ENCODE peak calls at places on chromosome 13, in four cellular contexts. B is transverse colon, G is H1, Z is HCT116. E is an unnamed sample. For H3K27me3, the result is how much of the 10 kb centered on the place peaks cover.

GRCh38 chr13:99289674-99290337 is 17.4 kb downstream of the GPR183 start:
- DNase-seq in B (no peak), Z (no peak), G (no peak), E (no peak)

GRCh38 chr13:32126298-32126697 is 94.7 kb downstream of the FRY start:
- DNase-seq in Z (no peak), G (no peak), B (no peak), E (no peak)

GRCh38 chr13:66835040-66835628 is 395.0 kb downstream of the PCDH9 start:
- DNase-seq in Z (no peak), G (no peak), B (peak), E (no peak)

GRCh38 chr13:107124730-107125129 is 556.8 kb upstream of the ARGLU1 start:
- DNase-seq in B (no peak), Z (no peak), G (no peak), E (no peak)

GRCh38 chr13:66864627-66865026 is 365.5 kb downstream of the PCDH9 start:
- DNase-seq in Z (no peak), B (no peak), G (no peak), E (no peak)

GRCh38 chr13:45082964-45083363 is 37.3 kb upstream of the GTF2F2 start:
- DNase-seq in B (no peak), Z (no peak), G (no peak), E (no peak)

GRCh38 chr13:41200126-41200525 is 5.8 kb upstream of the KBTBD7 start:
- DNase-seq in B (no peak), Z (no peak), G (no peak), E (no peak)

GRCh38 chr13:40812724-40813445 is 23.5 kb downstream of the SLC25A15 start:
- DNase-seq in Z (no peak), G (no peak), B (no peak), E (no peak)

GRCh38 chr13:39565036-39565949 is 37.7 kb downstream of the LHFPL6 start:
- DNase-seq in G (no peak), B (no peak), Z (peak), E (no peak)

GRCh38 chr13:94617389-94618000 is 15.8 kb downstream of the GPR180 start:
- DNase-seq in G (no peak), B (no peak), Z (no peak), E (no peak)

GRCh38 chr13:72952529-72953141 is 106.2 kb upstream of the KLF5 start:
- DNase-seq in G (no peak), Z (no peak), B (no peak), E (no peak)

GRCh38 chr13:41505209-41505835 is 48.0 kb downstream of the RGCC start:
- DNase-seq in B (no peak), Z (no peak), G (no peak), E (no peak)

GRCh38 chr13:50080158-50080855 is 65.1 kb downstream of the KCNRG start:
- DNase-seq in B (peak), Z (no peak), G (no peak), E (no peak)

GRCh38 chr13:93862259-93862658 is 617.2 kb downstream of the DCT start:
- DNase-seq in B (no peak), G (no peak), Z (no peak), E (no peak)

GRCh38 chr13:74839656-74840055 is 642.3 kb downstream of the TBC1D4 start:
- DNase-seq in G (no peak), Z (no peak), B (no peak), E (no peak)

GRCh38 chr13:104253063-104253680 is 1187.0 kb upstream of the SLC10A2 start:
- DNase-seq in G (no peak), B (no peak), Z (no peak), E (no peak)

GRCh38 chr13:99056381-99057014 is 78.6 kb upstream of the DOCK9 start:
- DNase-seq in B (no peak), G (no peak), Z (no peak), E (no peak)

GRCh38 chr13:113291997-113292862 is 4.8 kb upstream of the LAMP1 start:
- DNase-seq in Z (no peak), G (peak), B (no peak), E (no peak)

GRCh38 chr13:100014621-100015020 is 33.0 kb downstream of the ZIC2 start:
- DNase-seq in G (no peak), B (no peak), Z (no peak), E (no peak)

GRCh38 chr13:44744880-44745633 is 168.9 kb upstream of the TSC22D1 start:
- DNase-seq in G (no peak), B (no peak), Z (no peak), E (no peak)

GRCh38 chr13:107271226-107271625 is 703.3 kb upstream of the ARGLU1 start:
- DNase-seq in B (no peak), G (peak), Z (no peak), E (no peak)

GRCh38 chr13:51942189-51942588 is 69.1 kb downstream of the ATP7B start:
- DNase-seq in G (no peak), B (peak), Z (peak), E (no peak)

GRCh38 chr13:111948281-111948680 is 118.7 kb upstream of the SOX1 start:
- DNase-seq in G (peak), B (no peak), Z (no peak), E (peak)

GRCh38 chr13:99577934-99578917 is 77.0 kb downstream of the TM9SF2 start:
- DNase-seq in Z (no peak), B (no peak), G (no peak), E (no peak)

GRCh38 chr13:33206945-33207615 is 78.5 kb downstream of the STARD13 start:
- DNase-seq in B (no peak), Z (no peak), G (no peak), E (no peak)

DNA sequence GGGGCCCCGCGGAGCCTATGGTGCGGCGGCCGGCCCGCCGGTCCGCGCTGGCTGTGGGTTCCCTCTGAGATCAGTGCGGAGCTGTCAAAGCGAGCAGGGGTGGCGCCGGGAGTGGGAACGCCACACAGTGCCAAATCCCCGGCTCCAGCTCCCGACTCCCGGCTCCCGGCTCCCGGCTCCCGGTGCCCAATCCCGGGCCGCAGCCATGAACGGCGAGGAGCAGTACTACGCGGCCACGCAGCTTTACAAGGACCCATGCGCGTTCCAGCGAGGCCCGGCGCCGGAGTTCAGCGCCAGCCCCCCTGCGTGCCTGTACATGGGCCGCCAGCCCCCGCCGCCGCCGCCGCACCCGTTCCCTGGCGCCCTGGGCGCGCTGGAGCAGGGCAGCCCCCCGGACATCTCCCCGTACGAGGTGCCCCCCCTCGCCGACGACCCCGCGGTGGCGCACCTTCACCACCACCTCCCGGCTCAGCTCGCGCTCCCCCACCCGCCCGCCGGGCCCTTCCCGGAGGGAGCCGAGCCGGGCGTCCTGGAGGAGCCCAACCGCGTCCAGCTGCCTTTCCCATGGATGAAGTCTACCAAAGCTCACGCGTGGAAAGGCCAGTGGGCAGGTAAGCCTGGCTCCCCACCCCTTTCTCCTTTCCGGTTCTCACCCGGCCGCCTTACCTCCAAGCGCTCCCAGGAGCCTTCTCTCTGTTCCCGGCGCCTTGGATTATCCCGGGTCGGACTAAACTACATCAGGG is at the start of gene PDX1:
- DNase-seq in G (peak), Z (no peak), B (peak), E (no peak)
- H3K4me3 ChIP-seq in G (no peak), Z (peak), B (peak), E (peak)

DNA sequence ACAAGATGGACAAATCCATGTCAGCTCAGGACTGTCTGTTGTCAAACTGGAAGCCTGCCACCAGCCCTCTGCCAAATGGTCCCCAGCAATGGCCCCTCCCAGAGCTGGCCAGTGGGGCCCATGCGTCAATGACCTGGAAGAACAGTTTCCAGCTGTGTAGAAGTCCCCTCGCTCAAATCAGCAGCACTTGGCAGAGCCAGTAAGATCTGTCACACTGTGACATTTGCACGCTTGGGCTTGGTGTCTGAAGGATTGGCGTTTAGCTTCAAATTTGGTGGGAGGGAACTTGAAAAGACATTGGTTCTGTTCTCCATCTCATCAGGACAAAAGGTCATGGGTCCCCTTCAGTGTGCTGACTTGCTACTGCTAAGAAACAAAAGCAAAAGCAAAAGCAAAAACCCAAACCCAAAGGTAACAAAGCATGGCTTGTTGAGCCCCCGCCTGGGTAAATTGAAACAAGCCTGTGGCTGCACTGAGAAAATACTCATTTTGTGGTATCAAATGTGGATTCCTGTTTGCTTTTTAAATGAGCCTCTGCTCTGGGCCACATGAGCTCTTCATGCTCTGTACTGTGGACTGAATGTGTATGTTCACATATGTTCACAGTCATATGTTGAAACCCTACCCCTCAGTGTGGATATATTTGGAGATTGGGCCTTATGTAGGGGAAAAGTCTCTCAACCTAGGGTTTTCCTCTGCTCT is 253.6 kb upstream of the MAB21L1 start:
- DNase-seq in Z (no peak), G (no peak), B (no peak), E (no peak)
- TF ChIP-seq POLR2AphosphoS5 in Z (no peak), G (no peak), B (no peak), E (peak)

GRCh38 chr13:102402292-102402691 is 444 bp upstream of the FGF14 start:
- DNase-seq in Z (no peak), B (peak), G (peak), E (no peak)

GRCh38 chr13:102400619-102401125 is 1.2 kb downstream of the FGF14 start:
- DNase-seq in Z (no peak), G (no peak), B (no peak), E (peak)

GRCh38 chr13:102401305-102401704 is 543 bp downstream of the FGF14 start:
- DNase-seq in Z (no peak), B (no peak), G (no peak), E (no peak)

GRCh38 chr13:102401755-102402154 is at the start of gene FGF14:
- DNase-seq in B (no peak), G (no peak), Z (no peak), E (no peak)

DNA sequence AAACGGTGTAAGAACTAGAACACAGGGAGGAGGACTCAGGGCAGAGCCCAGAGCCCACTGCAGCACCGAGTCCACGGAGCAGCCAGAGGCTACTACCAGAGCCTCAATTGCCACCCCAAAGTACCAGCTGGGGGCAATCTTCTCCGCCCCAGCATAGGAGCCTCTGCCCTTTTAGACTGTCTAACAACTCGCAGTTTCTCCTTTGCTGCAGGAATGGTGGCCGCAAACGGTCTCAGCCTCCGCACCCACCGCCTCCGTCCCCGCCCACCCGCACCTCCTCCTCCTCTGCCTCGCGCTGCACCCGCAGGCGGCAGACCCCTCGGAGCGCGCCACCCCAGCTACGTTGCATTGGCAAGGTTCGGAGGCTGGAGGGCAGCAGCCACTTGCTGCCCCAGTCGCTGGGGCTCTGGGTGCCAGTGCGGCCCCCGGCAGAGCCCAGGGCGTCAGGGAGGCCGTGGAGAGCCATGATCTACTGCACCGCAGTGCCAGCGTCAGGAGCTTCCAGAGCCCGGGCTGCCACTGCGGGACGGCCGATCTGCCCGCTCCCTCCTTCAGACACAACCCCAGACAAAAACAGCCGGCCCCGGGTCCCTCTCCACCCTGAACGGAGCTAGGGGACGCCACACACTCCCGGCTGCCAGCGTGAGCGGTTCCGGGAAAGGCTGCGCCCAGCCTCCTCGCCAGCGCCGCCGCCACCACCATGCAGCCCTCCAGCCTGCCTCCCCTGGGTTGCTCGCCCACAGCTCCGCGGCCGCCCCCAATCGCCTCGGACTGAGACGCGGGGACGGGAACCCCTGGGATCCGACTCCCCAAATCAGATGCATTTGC is 1.8 kb downstream of the FGF14 start:
- DNase-seq in G (peak), B (peak), Z (no peak), E (peak)
- H3K27me3 ChIP-seq in G (under half), B (half or more), Z (under half), E (under half)

GRCh38 chr13:80835902-80836301 is 495.0 kb upstream of the SPRY2 start:
- DNase-seq in G (no peak), Z (no peak), B (no peak), E (no peak)

GRCh38 chr13:80841346-80841882 is 500.5 kb upstream of the SPRY2 start:
- DNase-seq in Z (no peak), G (no peak), B (no peak), E (no peak)

DNA sequence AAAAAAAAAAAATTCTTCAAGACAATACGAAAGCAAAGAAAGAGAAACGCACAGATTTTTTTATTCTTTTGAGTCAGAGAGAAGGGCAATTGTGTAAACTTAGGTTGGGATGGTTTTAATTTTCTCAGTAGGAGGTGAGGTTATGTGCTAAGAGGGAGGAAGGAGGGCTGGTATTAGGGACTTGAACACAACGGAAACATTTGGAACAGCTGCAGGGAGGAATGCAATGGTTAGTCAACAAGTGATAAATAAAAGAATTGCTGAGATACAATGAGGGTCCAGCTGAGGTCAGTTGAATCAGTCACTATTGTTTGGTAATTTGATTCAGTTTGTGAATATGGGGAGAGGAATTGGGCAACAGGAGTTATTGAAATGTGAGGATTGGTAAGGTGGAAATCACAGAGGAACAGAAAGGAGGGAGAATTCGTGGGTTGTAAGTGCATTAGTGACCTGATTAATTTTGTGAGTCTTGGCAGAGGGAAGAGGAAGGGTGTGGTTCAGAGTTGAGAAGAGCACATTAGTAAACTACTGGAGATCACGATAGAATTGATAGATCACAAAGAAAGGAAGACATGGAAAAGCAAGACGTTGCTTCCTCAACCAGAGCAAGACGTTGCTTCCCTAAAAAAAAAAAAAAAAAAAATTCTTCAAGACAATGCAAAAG is 499.5 kb upstream of the SPRY2 start:
- DNase-seq in Z (no peak), G (no peak), B (no peak), E (no peak)
- H3K4me3 ChIP-seq in Z (no peak), G (no peak), B (no peak), E (no peak)

GRCh38 chr13:106052200-106052767 is 483.2 kb downstream of the EFNB2 start:
- DNase-seq in B (no peak), Z (no peak), G (no peak), E (no peak)
- TF ChIP-seq POLR2AphosphoS5 in B (no peak), Z (no peak), G (no peak), E (no peak)

DNA sequence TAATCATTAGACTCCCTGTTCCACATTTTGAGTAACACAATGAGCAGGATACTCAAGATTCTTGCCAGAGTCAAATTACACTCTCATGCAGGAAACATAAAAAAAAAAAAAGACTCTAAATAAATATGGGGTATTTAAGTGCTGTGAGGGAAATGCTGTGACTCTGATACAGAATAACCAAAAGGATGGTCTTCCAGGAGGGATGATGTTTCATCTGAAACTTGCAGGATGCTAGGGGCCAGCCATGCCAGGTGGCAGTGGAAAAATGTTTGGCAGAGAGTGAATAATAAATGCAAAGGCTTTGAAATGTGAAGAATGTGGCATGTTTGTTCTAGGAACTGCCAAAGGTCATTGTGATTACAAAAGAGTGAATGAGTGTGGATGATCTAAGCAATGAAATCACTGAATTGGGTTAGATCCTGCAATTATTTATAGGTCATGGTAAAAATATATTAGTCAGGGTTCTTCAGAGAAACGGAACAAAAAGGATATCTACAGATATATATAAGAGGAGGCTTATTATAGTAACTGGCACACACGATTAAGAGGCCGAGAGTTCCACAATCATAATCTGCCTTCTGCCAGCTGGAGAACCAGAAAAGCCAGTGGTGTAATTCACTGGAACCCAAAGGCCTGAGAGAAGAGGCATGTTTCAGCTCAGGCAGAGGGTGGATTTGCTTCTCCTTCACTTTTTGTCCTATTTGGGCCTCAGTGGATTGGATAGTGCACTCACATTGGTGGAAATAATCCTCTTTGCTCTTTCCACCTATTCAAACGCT is 1832.8 kb upstream of the MIR17HG start:
- DNase-seq in B (no peak), Z (no peak), G (no peak), E (no peak)
- H3K27me3 ChIP-seq in B (under half), Z (under half), G (under half), E (under half)

DNA sequence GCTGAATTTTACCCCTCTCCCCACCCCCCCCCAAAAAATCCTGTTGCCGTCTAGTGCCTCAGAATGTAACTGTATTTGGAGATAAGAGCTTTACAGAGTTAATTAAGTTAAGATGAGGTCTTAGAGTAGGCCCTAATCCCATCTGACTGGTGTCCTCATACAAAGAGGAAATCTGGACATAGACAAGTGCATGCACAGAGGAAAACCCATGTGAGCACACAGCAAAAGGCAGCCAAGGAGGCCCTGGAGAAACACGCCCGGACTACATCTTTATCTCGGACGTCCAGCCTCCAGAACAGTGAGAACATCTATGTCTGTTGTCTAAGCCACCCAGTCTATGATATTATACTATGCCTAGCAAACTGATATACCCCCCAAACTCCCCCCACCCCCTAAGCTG is 193.8 kb downstream of the KATNAL1 start:
- DNase-seq in B (no peak), Z (no peak), G (no peak), E (no peak)
- H3K4me3 ChIP-seq in B (no peak), Z (no peak), G (no peak), E (no peak)

GRCh38 chr13:26423634-26424033 is 133.8 kb upstream of the WASF3 start:
- DNase-seq in G (no peak), B (peak), Z (no peak), E (no peak)
- TF ChIP-seq POLR2AphosphoS5 in G (no peak), B (peak), Z (no peak), E (no peak)

E was measured in spleen.